ENCODE peak calls at places on chromosomes 1 and 21, in seven cellular contexts. Q is GM12892, W is H1, V is HepG2, K is K562, D is GM12878, N is SK-N-SH. X is an unnamed sample.

GRCh38 chr1:85275701-85276289 is 637 bp downstream of the BCL10 start:
- DNase-seq in K (no peak), W (peak; percentile 54), Q (no peak), V (no peak), N (no peak), D (no peak), X (no peak)

GRCh38 chr1:213162338-213162737 is 111.3 kb downstream of the RPS6KC1 start:
- DNase-seq in W (no peak), V (no peak), Q (no peak), D (no peak), K (no peak), N (no peak), X (no peak)

GRCh38 chr1:66607458-66607857 is 73.5 kb downstream of the SGIP1 start:
- DNase-seq in Q (no peak), D (no peak), V (no peak), W (peak; percentile 50), K (no peak), N (no peak), X (no peak)

GRCh38 chr1:171267391-171267790 is 19.1 kb downstream of the FMO1 start:
- DNase-seq in N (no peak), W (no peak), D (no peak), Q (no peak), K (no peak), V (no peak), X (no peak)

GRCh38 chr21:45854702-45855247 is 126.8 kb upstream of the COL6A1 start:
- DNase-seq in N (no peak), K (no peak), D (no peak), Q (no peak), W (no peak), V (no peak), X (no peak)

GRCh38 chr1:214843281-214843680 is 239.3 kb upstream of the KCNK2 start:
- DNase-seq in N (no peak), K (no peak), D (no peak), Q (no peak), V (no peak), W (no peak), X (no peak)

GRCh38 chr1:172719066-172719627 is 60.2 kb downstream of the FASLG start:
- DNase-seq in D (no peak), N (no peak), V (no peak), K (no peak), Q (no peak), W (no peak), X (no peak)

GRCh38 chr1:28632560-28632959 is 10.3 kb downstream of the TAF12 start:
- DNase-seq in W (no peak), Q (no peak), N (no peak), V (no peak), K (no peak), D (no peak), X (no peak)

GRCh38 chr1:233020441-233020840 is 70.0 kb downstream of the NTPCR start:
- DNase-seq in K (no peak), V (no peak), Q (no peak), W (no peak), D (no peak), N (no peak), X (no peak)

GRCh38 chr1:117630423-117630998 is 24.7 kb downstream of the TENT5C start:
- DNase-seq in V (no peak), D (no peak), Q (no peak), N (no peak), W (no peak), K (no peak), X (no peak)

GRCh38 chr1:9598316-9598700 is 9.6 kb downstream of the TMEM201 start:
- DNase-seq in D (no peak), V (no peak), W (no peak), K (no peak), Q (no peak), N (no peak), X (peak; percentile 5)

GRCh38 chr1:94773931-94774422 is 46.2 kb upstream of the SLC44A3 start:
- DNase-seq in N (no peak), Q (no peak), D (no peak), K (no peak), W (no peak), V (peak; percentile 20), X (no peak)

GRCh38 chr1:33445108-33445507 is 14.2 kb upstream of the PHC2 start:
- DNase-seq in W (peak; percentile 11), D (no peak), N (no peak), K (no peak), Q (no peak), V (no peak), X (no peak)

GRCh38 chr1:87918398-87918797 is 589.7 kb downstream of the LMO4 start:
- DNase-seq in N (no peak), K (no peak), V (no peak), D (no peak), W (no peak), Q (no peak), X (no peak)
- TF ChIP-seq POLR2AphosphoS5 in N (no peak), K (no peak), V (no peak), D (no peak), W (no peak), Q (no peak), X (no peak)

DNA sequence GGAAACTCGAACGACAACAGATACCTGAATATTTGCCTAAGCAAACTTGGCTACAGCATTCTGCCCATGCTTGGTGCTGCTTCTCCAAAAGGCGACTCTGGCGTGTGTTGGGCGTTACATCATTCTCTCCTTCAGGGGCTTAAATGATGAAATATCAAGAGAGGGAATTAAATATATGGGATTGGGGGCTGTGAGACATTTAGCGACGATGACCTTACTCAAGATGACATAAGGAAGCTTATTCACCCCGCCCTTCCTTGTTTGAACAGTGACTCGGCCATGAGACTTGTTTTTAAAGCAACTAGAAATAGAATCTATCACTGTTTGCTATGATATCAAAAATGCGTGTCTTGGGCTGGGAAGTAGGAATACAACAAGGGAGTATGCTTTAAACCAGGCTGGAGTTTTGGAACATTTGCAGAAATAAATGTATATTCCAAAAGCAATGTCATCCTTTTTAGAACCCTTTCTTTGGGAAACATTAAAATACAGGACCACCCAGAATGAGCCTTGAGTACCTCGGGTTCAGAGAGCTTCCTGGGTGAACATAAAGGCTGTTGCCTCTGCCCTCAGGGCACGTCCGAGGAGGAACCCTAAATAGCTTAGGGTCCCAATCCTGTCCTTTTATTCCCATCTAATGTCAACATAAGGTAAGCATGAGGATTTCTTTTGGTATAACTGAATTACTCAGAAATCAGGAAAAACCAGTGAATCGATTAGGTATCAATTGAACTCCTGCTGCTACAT is 123.3 kb upstream of the SLC45A1 start:
- DNase-seq in K (peak; percentile 18), V (peak; percentile 62), N (no peak), Q (no peak), D (no peak), W (no peak), X (no peak)
- TF ChIP-seq TAF1 in K (no peak), V (no peak), N (no peak), Q (no peak), D (no peak), W (no peak), X (no peak)

GRCh38 chr1:80533178-80533577 is 1267.6 kb upstream of the ADGRL2 start:
- DNase-seq in D (no peak), K (no peak), Q (no peak), W (no peak), V (no peak), N (no peak), X (no peak)

GRCh38 chr1:80533775-80534314 is 1266.9 kb upstream of the ADGRL2 start:
- DNase-seq in N (no peak), D (no peak), K (no peak), Q (no peak), W (no peak), V (no peak), X (no peak)

GRCh38 chr1:80529546-80529945 is 1271.2 kb upstream of the ADGRL2 start:
- DNase-seq in K (no peak), V (no peak), Q (no peak), W (no peak), N (no peak), D (no peak), X (no peak)

GRCh38 chr1:80534606-80535360 is 1266.0 kb upstream of the ADGRL2 start:
- DNase-seq in Q (no peak), W (no peak), K (no peak), D (no peak), N (no peak), V (no peak), X (no peak)

DNA sequence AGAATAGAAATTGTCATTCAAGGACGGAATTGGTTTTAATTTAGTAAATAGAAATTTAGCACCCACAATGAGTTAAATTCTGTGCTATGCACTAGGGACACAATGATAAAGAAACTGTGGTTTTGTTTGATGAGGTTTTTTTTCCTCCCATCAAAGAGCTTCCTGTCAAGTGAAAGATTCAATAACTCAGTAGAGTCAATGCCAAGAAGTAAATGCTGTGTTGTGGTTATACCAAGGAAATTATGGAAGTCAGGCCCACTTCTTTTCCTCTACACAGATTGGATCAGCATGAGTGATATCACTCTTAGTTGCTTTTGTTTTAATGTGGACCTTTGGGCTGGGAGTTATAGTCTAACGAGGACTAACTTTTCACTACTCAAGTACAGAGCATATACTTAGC is 1269.6 kb upstream of the ADGRL2 start:
- DNase-seq in D (no peak), K (no peak), W (no peak), Q (no peak), N (no peak), V (no peak), X (no peak)
- TF ChIP-seq POLR2AphosphoS5 in D (no peak), K (no peak), W (no peak), Q (no peak), N (no peak), V (no peak), X (no peak)

GRCh38 chr1:55720243-55720642 is 505.1 kb upstream of the USP24 start:
- DNase-seq in N (peak; percentile 37), Q (no peak), V (no peak), K (no peak), W (no peak), D (no peak), X (no peak)

GRCh38 chr1:55727010-55727409 is 511.8 kb upstream of the USP24 start:
- DNase-seq in V (no peak), Q (no peak), D (no peak), K (no peak), W (no peak), N (no peak), X (no peak)

GRCh38 chr1:55725378-55725777 is 510.2 kb upstream of the USP24 start:
- DNase-seq in W (no peak), D (no peak), N (no peak), V (no peak), K (no peak), Q (no peak), X (no peak)

GRCh38 chr1:55723001-55723400 is 507.8 kb upstream of the USP24 start:
- DNase-seq in N (no peak), W (no peak), V (no peak), Q (no peak), K (no peak), D (no peak), X (no peak)

DNA sequence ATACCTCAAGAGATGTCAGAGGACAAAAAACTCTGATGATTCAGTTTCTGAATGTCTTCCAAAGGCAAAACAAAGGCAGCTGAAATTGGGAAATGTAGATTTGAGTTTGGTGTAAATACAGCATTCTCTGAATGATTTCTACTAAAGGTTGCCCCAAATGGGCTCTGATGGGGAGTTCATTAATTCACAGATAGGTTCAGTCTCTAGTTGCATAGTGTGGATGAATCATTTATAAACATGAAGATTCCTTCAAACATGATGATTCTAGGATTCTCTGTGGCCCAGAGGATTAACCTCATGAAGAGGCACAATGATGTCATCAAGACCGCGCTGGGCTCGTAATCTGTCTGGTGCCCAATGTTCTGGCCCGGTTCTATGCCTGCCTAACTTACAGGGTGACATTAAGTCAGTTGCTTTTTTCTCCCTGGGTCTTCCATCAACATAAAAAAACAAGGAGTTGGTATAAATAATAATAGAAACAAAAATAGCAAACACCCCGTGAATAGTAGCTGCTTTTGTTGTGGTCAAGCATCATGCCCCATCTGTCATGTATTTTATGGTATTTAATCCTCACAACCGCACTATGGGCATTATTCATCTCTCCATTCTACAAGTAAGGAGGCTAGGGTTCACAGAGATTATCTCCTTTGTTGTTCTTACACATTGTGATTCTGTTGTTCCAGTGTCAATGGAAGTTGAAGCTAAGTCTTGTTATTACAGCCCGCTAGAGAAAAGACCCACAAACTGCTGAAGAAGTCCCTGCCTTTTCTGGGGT is 509.6 kb upstream of the USP24 start:
- DNase-seq in N (no peak), K (no peak), V (no peak), W (no peak), Q (no peak), D (no peak), X (no peak)
- TF ChIP-seq TAF1 in N (no peak), K (no peak), V (no peak), W (no peak), Q (no peak), D (no peak), X (no peak)